ENCODE peak calls at places on chromosomes 5 and 9, in five cellular contexts. One of them, this sample, is unnamed.

GRCh38 chr9:98117984-98118639 is 910 bp downstream of the TRIM14 start:
- DNase-seq in substantia nigra: no peak
- DNase-seq in PC-3: peak
- DNase-seq in esophagus muscularis mucosa: no peak
- DNase-seq in HepG2: peak
- DNase-seq in this sample: peak

GRCh38 chr5:79488058-79488457 is 25.9 kb downstream of the HOMER1 start:
- DNase-seq in esophagus muscularis mucosa: no peak
- DNase-seq in HepG2: no peak
- DNase-seq in substantia nigra: no peak
- DNase-seq in PC-3: peak
- DNase-seq in this sample: no peak

GRCh38 chr5:164375051-164375450 is 869.6 kb downstream of the MAT2B start:
- DNase-seq in PC-3: peak
- DNase-seq in esophagus muscularis mucosa: no peak
- DNase-seq in HepG2: no peak
- DNase-seq in substantia nigra: no peak
- DNase-seq in this sample: no peak

GRCh38 chr5:32107291-32107690 is 66.8 kb downstream of the GOLPH3 start:
- DNase-seq in esophagus muscularis mucosa: peak
- DNase-seq in HepG2: no peak
- DNase-seq in PC-3: no peak
- DNase-seq in substantia nigra: no peak
- DNase-seq in this sample: no peak

GRCh38 chr5:169970911-169971436 is 9.3 kb downstream of the INSYN2B start:
- DNase-seq in esophagus muscularis mucosa: no peak
- DNase-seq in HepG2: no peak
- DNase-seq in substantia nigra: no peak
- DNase-seq in PC-3: peak
- DNase-seq in this sample: no peak

GRCh38 chr5:18394154-18394804 is 760.0 kb downstream of the TAF11L14 start:
- DNase-seq in esophagus muscularis mucosa: no peak
- DNase-seq in HepG2: peak
- DNase-seq in substantia nigra: peak
- DNase-seq in PC-3: peak
- DNase-seq in this sample: peak

GRCh38 chr5:76303917-76304316 is 99.2 kb upstream of the IQGAP2 start:
- DNase-seq in HepG2: no peak
- DNase-seq in substantia nigra: no peak
- DNase-seq in esophagus muscularis mucosa: no peak
- DNase-seq in PC-3: peak
- DNase-seq in this sample: peak

GRCh38 chr9:2281031-2281802 is 266.1 kb downstream of the SMARCA2 start:
- DNase-seq in PC-3: peak
- DNase-seq in HepG2: no peak
- DNase-seq in esophagus muscularis mucosa: no peak
- DNase-seq in substantia nigra: no peak
- DNase-seq in this sample: no peak

GRCh38 chr9:138104251-138105122 is 226.9 kb downstream of the CACNA1B start:
- DNase-seq in esophagus muscularis mucosa: peak
- DNase-seq in PC-3: no peak
- DNase-seq in substantia nigra: no peak
- DNase-seq in HepG2: no peak
- DNase-seq in this sample: no peak

GRCh38 chr9:79637180-79637925 is 65.6 kb downstream of the TLE4 start:
- DNase-seq in esophagus muscularis mucosa: no peak
- DNase-seq in HepG2: no peak
- DNase-seq in PC-3: no peak
- DNase-seq in substantia nigra: no peak
- DNase-seq in this sample: no peak
- H3K27ac ChIP-seq in esophagus muscularis mucosa: no peak
- H3K27ac ChIP-seq in HepG2: no peak
- H3K27ac ChIP-seq in PC-3: no peak
- H3K27ac ChIP-seq in substantia nigra: no peak
- H3K27ac ChIP-seq in this sample: no peak

DNA sequence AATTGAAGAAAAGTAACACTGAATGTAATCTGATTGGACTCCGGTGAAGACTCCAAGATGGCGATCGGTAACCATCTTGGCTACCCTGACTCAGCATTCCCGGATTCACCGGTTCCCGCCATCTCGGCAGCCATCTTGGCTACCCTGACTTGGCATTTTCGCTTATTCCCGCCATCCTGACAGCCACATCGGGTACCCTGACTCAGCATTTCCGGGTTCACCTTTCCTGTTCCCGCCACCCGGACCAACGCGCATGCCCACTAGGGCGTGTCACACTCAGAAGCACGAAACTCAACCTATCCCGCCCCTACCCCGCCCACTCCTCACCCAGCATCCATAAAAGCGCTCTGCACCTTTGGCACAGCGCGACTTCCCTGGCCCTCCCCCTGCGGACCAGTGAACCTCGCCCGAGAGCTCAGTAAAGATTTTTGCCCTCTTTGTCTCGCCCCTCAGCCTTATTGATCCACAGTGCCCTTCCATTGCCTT is 17.2 kb downstream of the SPTLC1 start:
- DNase-seq in HepG2: no peak
- DNase-seq in substantia nigra: peak
- DNase-seq in esophagus muscularis mucosa: no peak
- DNase-seq in PC-3: no peak
- DNase-seq in this sample: no peak
- H3K27ac ChIP-seq in HepG2: no peak
- H3K27ac ChIP-seq in substantia nigra: no peak
- H3K27ac ChIP-seq in esophagus muscularis mucosa: peak
- H3K27ac ChIP-seq in PC-3: no peak
- H3K27ac ChIP-seq in this sample: no peak

DNA sequence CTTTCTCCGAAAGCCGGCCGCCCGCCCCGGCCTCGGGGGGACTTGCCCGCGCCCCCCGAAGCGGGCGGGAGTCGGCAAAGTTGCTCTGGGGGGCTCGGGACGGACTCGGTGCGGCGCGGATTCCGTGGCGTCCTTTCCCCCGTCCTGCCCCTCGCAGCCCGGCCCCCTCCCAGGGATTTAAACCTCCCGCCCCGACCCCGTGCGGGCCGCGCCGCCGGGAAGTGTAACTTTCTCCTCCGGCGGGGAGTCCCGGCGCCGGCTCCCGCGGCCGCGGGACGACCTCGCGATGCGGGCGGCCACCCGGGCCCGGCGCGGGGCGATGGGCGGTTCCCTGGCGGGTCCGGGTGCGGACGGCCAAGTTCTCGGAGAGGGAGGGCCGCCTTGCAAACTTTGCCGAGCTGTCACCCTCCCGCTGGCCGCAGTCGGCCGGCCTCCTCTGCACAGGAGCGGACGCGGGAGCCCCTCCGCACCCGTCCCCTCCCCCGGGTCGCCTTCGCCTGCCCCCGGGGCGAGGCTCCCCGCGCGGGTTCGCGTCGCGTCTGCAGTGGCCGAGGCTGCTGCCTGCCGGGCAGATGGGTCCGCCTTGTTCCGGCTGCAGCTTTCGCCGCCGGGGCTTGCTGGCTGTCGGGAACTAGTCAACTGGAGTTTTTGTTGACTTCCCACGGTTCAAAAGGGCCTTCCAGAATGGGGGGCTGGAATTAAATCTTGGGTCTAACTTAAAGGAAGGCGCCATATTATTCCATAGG is 765 bp downstream of the PBX3 start:
- DNase-seq in HepG2: no peak
- DNase-seq in PC-3: peak
- DNase-seq in esophagus muscularis mucosa: no peak
- DNase-seq in substantia nigra: no peak
- DNase-seq in this sample: peak
- H3K27ac ChIP-seq in HepG2: no peak
- H3K27ac ChIP-seq in PC-3: peak
- H3K27ac ChIP-seq in esophagus muscularis mucosa: peak
- H3K27ac ChIP-seq in substantia nigra: peak
- H3K27ac ChIP-seq in this sample: peak

GRCh38 chr5:100901851-100902341 is 1.2 kb downstream of the ST8SIA4 start:
- DNase-seq in esophagus muscularis mucosa: no peak
- DNase-seq in HepG2: no peak
- DNase-seq in PC-3: peak
- DNase-seq in substantia nigra: no peak
- DNase-seq in this sample: peak

GRCh38 chr5:100898504-100899346 is 4.4 kb downstream of the ST8SIA4 start:
- DNase-seq in HepG2: no peak
- DNase-seq in substantia nigra: no peak
- DNase-seq in esophagus muscularis mucosa: no peak
- DNase-seq in PC-3: no peak
- DNase-seq in this sample: no peak

GRCh38 chr5:100899675-100900074 is 3.4 kb downstream of the ST8SIA4 start:
- DNase-seq in HepG2: no peak
- DNase-seq in substantia nigra: no peak
- DNase-seq in esophagus muscularis mucosa: no peak
- DNase-seq in PC-3: no peak
- DNase-seq in this sample: no peak

GRCh38 chr5:100900796-100901731 is 2.0 kb downstream of the ST8SIA4 start:
- DNase-seq in HepG2: no peak
- DNase-seq in PC-3: peak
- DNase-seq in esophagus muscularis mucosa: no peak
- DNase-seq in substantia nigra: no peak
- DNase-seq in this sample: peak

DNA sequence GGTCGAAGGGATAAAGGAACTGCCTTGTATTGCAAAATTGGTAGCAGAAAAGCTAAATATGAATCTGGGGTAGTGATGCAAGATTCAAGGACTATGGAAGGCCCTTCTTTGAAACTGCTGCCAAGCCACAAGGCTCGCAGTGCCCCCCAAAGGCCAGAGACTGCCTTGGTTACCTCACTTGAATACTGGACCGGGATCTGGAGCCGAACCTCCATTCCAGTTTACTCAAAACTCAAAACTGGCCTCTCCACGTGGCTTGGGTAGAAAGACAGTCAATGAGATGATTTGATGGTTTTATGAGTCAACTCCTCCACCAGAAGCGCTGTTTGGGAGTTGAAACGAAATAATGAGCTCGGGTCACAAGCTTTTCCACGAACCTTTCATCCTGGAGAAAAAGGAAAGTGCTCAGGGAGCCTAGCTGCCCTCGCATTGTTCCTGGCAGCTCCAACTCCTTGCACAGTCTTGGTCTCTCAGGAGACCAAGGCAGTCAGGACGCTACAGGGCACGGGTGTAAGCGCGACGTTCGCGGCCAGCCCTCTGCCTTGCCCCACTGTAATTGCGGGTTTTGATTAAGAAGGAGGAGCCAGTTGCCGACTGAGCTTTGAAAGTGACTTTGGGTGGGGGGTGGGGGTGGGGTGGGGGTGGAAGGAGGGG is 2.8 kb downstream of the ST8SIA4 start:
- DNase-seq in HepG2: no peak
- DNase-seq in PC-3: peak
- DNase-seq in substantia nigra: no peak
- DNase-seq in esophagus muscularis mucosa: no peak
- DNase-seq in this sample: peak
- H3K27ac ChIP-seq in HepG2: no peak
- H3K27ac ChIP-seq in PC-3: no peak
- H3K27ac ChIP-seq in substantia nigra: peak
- H3K27ac ChIP-seq in esophagus muscularis mucosa: peak
- H3K27ac ChIP-seq in this sample: peak

DNA sequence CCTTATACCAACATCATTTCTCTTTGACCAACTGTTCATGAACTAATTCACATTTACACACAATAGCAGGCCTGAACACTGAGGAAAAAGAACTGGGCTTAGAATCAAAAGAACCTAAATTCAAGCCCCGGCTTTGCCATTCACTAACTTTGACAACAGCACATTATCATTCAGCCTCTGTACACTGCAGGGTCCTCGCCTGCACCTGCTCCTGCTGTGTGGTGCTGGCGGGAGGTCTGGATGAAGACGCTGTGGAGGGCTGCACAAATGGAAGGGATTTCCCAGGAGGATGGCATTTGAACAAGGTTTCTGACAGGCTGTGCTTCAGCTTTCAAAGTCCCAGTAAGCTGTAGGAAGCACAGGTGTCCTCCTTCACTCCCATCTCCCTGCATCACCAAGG is 151.2 kb downstream of the ZDHHC21 start:
- DNase-seq in substantia nigra: no peak
- DNase-seq in esophagus muscularis mucosa: no peak
- DNase-seq in HepG2: no peak
- DNase-seq in PC-3: no peak
- DNase-seq in this sample: no peak
- H3K27ac ChIP-seq in substantia nigra: no peak
- H3K27ac ChIP-seq in esophagus muscularis mucosa: no peak
- H3K27ac ChIP-seq in HepG2: no peak
- H3K27ac ChIP-seq in PC-3: no peak
- H3K27ac ChIP-seq in this sample: no peak

DNA sequence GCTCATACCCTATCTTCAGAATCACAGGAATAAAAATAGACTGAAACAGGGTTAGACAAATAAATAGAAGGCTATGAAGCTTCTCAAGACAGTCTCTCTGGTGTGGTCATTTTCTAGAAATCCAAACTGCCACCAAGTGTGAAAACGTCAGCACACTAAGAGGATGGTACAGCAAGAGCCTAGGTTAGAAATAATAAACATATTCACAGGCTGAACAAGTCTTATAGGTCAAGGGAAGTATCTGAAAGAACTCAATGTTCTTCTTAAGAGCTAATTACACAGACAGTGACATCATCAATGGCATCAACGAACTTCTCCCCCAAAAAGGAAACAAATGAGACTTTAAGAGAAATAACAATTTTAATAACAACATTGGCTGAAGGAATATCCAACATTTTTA is 22.7 kb upstream of the PLPP6 start:
- DNase-seq in substantia nigra: no peak
- DNase-seq in esophagus muscularis mucosa: no peak
- DNase-seq in HepG2: no peak
- DNase-seq in PC-3: no peak
- DNase-seq in this sample: no peak
- H3K27ac ChIP-seq in substantia nigra: no peak
- H3K27ac ChIP-seq in esophagus muscularis mucosa: no peak
- H3K27ac ChIP-seq in HepG2: no peak
- H3K27ac ChIP-seq in PC-3: no peak
- H3K27ac ChIP-seq in this sample: no peak

GRCh38 chr5:10634562-10634961 is 70.7 kb downstream of the ANKRD33B start:
- DNase-seq in esophagus muscularis mucosa: no peak
- DNase-seq in PC-3: no peak
- DNase-seq in substantia nigra: no peak
- DNase-seq in HepG2: no peak
- DNase-seq in this sample: no peak
- H3K27ac ChIP-seq in esophagus muscularis mucosa: no peak
- H3K27ac ChIP-seq in PC-3: no peak
- H3K27ac ChIP-seq in substantia nigra: no peak
- H3K27ac ChIP-seq in HepG2: no peak
- H3K27ac ChIP-seq in this sample: no peak